ENCODE peak calls at places on chromosomes 11 and 22, in six cellular contexts. W, B, P, Y, Z and L are unnamed samples.

GRCh38 chr11:8527939-8528338 is 66.1 kb downstream of the STK33 start:
- DNase-seq in P (no peak), W (no peak), B (no peak), Y (no peak), Z (no peak), L (no peak)

GRCh38 chr11:14584595-14584994 is 59.0 kb upstream of the PDE3B start:
- DNase-seq in P (no peak), Y (no peak), B (no peak), W (no peak), Z (no peak), L (no peak)

GRCh38 chr11:4074266-4074665 is 20.3 kb upstream of the RRM1 start:
- DNase-seq in P (no peak), W (no peak), B (no peak), Z (no peak), Y (no peak), L (no peak)

GRCh38 chr11:15276616-15277015 is 161.9 kb downstream of the INSC start:
- DNase-seq in Z (no peak), P (no peak), B (no peak), Y (no peak), W (peak), L (no peak)

GRCh38 chr11:57479925-57480324 is 19.6 kb downstream of the RTN4RL2 start:
- DNase-seq in P (no peak), Y (no peak), Z (no peak), B (no peak), W (no peak), L (no peak)

GRCh38 chr11:105937331-105937730 is 84.7 kb downstream of the MSANTD4 start:
- DNase-seq in Z (no peak), W (no peak), B (no peak), Y (peak), P (no peak), L (no peak)

GRCh38 chr11:102831128-102831708 is 12.2 kb downstream of the MMP3 start:
- DNase-seq in Z (no peak), P (no peak), W (no peak), B (no peak), Y (peak), L (no peak)

GRCh38 chr11:33257897-33258630 is 883 bp downstream of the HIPK3 start:
- DNase-seq in P (peak), Z (peak), B (peak), Y (peak), W (peak), L (peak)

GRCh38 chr11:61294717-61295595 is at the start of gene VWCE:
- DNase-seq in Y (peak), P (peak), B (peak), W (peak), Z (peak), L (no peak)

GRCh38 chr22:31969789-31970489 is 25.6 kb downstream of the YWHAH start:
- DNase-seq in P (peak), B (no peak), Y (peak), Z (peak), W (peak), L (peak)

GRCh38 chr11:32947985-32948384 is 55.4 kb downstream of the QSER1 start:
- DNase-seq in B (no peak), P (no peak), Y (no peak), W (no peak), Z (no peak), L (no peak)

GRCh38 chr22:23283591-23284503 is 103.5 kb downstream of the BCR start:
- DNase-seq in B (no peak), P (no peak), Z (no peak), W (no peak), Y (no peak), L (no peak)

GRCh38 chr11:68386331-68386978 is 74.1 kb downstream of the LRP5 start:
- DNase-seq in P (no peak), Z (no peak), B (no peak), Y (no peak), W (no peak), L (no peak)

GRCh38 chr11:19714387-19715363 is 2.0 kb downstream of the NAV2 start:
- DNase-seq in W (no peak), P (no peak), Z (peak), B (peak), Y (no peak), L (peak)

GRCh38 chr22:48223488-48224190 is 1461.2 kb downstream of the TBC1D22A start:
- DNase-seq in Z (no peak), Y (no peak), B (no peak), P (no peak), W (no peak), L (peak)

GRCh38 chr11:84947970-84948600 is 679.1 kb downstream of the DLG2 start:
- DNase-seq in B (no peak), P (no peak), Y (peak), Z (peak), W (no peak), L (no peak)

GRCh38 chr22:47782461-47783075 is 1020.1 kb downstream of the TBC1D22A start:
- DNase-seq in W (no peak), P (no peak), B (no peak), Y (no peak), Z (no peak), L (no peak)

GRCh38 chr11:111632798-111633197 is 30.5 kb downstream of the SIK2 start:
- DNase-seq in B (no peak), Y (no peak), Z (no peak), W (peak), P (no peak), L (no peak)

GRCh38 chr11:28836285-28837081 is 728.3 kb downstream of the METTL15 start:
- DNase-seq in Z (no peak), Y (peak), P (no peak), B (no peak), W (no peak), L (no peak)